ENCODE peak calls at places on chromosomes 1 and 21, in six cellular contexts. One of them, this sample, is unnamed.

GRCh38 chr1:225651376-225651871 is 1.5 kb downstream of the ENAH start:
- DNase-seq in cardiac fibroblast: peak
- DNase-seq in cardiac muscle cell: no peak
- DNase-seq in GM12865: no peak
- DNase-seq in tibial artery: no peak
- DNase-seq in Panc1: no peak
- DNase-seq in this sample: peak

GRCh38 chr1:232891116-232891515 is 59.3 kb upstream of the NTPCR start:
- DNase-seq in Panc1: no peak
- DNase-seq in GM12865: no peak
- DNase-seq in tibial artery: no peak
- DNase-seq in cardiac fibroblast: peak
- DNase-seq in cardiac muscle cell: no peak
- DNase-seq in this sample: peak

GRCh38 chr1:117967900-117968299 is 38.4 kb downstream of the WDR3 start:
- DNase-seq in GM12865: no peak
- DNase-seq in cardiac fibroblast: peak
- DNase-seq in Panc1: no peak
- DNase-seq in tibial artery: no peak
- DNase-seq in cardiac muscle cell: peak
- DNase-seq in this sample: peak

GRCh38 chr1:5390497-5390896 is 601.7 kb downstream of the NPHP4 start:
- DNase-seq in cardiac fibroblast: no peak
- DNase-seq in tibial artery: no peak
- DNase-seq in cardiac muscle cell: no peak
- DNase-seq in Panc1: no peak
- DNase-seq in GM12865: no peak
- DNase-seq in this sample: no peak

GRCh38 chr1:239456788-239457187 is 70.4 kb downstream of the CHRM3 start:
- DNase-seq in Panc1: no peak
- DNase-seq in GM12865: no peak
- DNase-seq in cardiac fibroblast: no peak
- DNase-seq in tibial artery: no peak
- DNase-seq in cardiac muscle cell: no peak
- DNase-seq in this sample: no peak

GRCh38 chr1:21268281-21269239 is 21.7 kb downstream of the ECE1 start:
- DNase-seq in tibial artery: no peak
- DNase-seq in GM12865: no peak
- DNase-seq in cardiac muscle cell: no peak
- DNase-seq in Panc1: no peak
- DNase-seq in cardiac fibroblast: no peak
- DNase-seq in this sample: no peak

GRCh38 chr1:26584022-26584485 is 54.5 kb downstream of the RPS6KA1 start:
- DNase-seq in cardiac fibroblast: peak
- DNase-seq in GM12865: peak
- DNase-seq in Panc1: no peak
- DNase-seq in cardiac muscle cell: no peak
- DNase-seq in tibial artery: no peak
- DNase-seq in this sample: no peak

GRCh38 chr1:43703836-43704235 is 3.5 kb upstream of the ST3GAL3 start:
- DNase-seq in GM12865: no peak
- DNase-seq in Panc1: no peak
- DNase-seq in tibial artery: no peak
- DNase-seq in cardiac fibroblast: peak
- DNase-seq in cardiac muscle cell: no peak
- DNase-seq in this sample: no peak

GRCh38 chr1:231970684-231971083 is 344.1 kb downstream of the DISC1 start:
- DNase-seq in GM12865: peak
- DNase-seq in cardiac muscle cell: no peak
- DNase-seq in cardiac fibroblast: no peak
- DNase-seq in tibial artery: peak
- DNase-seq in Panc1: no peak
- DNase-seq in this sample: no peak

GRCh38 chr1:207218512-207219352 is 102.7 kb upstream of the CD55 start:
- DNase-seq in tibial artery: peak
- DNase-seq in Panc1: no peak
- DNase-seq in cardiac muscle cell: no peak
- DNase-seq in cardiac fibroblast: no peak
- DNase-seq in GM12865: no peak
- DNase-seq in this sample: no peak

GRCh38 chr1:101235696-101236545 is 898 bp upstream of the S1PR1 start:
- DNase-seq in cardiac muscle cell: peak
- DNase-seq in tibial artery: peak
- DNase-seq in Panc1: no peak
- DNase-seq in cardiac fibroblast: peak
- DNase-seq in GM12865: peak
- DNase-seq in this sample: peak

GRCh38 chr1:98422821-98423220 is 238.7 kb upstream of the SNX7 start:
- DNase-seq in tibial artery: no peak
- DNase-seq in GM12865: no peak
- DNase-seq in Panc1: no peak
- DNase-seq in cardiac muscle cell: no peak
- DNase-seq in cardiac fibroblast: no peak
- DNase-seq in this sample: no peak

GRCh38 chr1:28249013-28249870 is 10.1 kb upstream of the SESN2 start:
- DNase-seq in tibial artery: peak
- DNase-seq in Panc1: no peak
- DNase-seq in cardiac muscle cell: no peak
- DNase-seq in GM12865: peak
- DNase-seq in cardiac fibroblast: peak
- DNase-seq in this sample: peak

GRCh38 chr1:32695098-32695904 is 7.3 kb downstream of the SYNC start:
- DNase-seq in GM12865: peak
- DNase-seq in cardiac muscle cell: no peak
- DNase-seq in Panc1: no peak
- DNase-seq in cardiac fibroblast: peak
- DNase-seq in tibial artery: peak
- DNase-seq in this sample: peak

GRCh38 chr21:44927587-44928461 is 7.1 kb upstream of the ITGB2 start:
- DNase-seq in GM12865: peak
- DNase-seq in tibial artery: no peak
- DNase-seq in cardiac fibroblast: peak
- DNase-seq in cardiac muscle cell: no peak
- DNase-seq in Panc1: no peak
- DNase-seq in this sample: peak

GRCh38 chr1:171590022-171590421 is 32.0 kb upstream of the MYOCOS start:
- DNase-seq in cardiac muscle cell: no peak
- DNase-seq in Panc1: no peak
- DNase-seq in cardiac fibroblast: peak
- DNase-seq in GM12865: no peak
- DNase-seq in tibial artery: no peak
- DNase-seq in this sample: peak

GRCh38 chr1:179820216-179820970 is 57.2 kb downstream of the TOR1AIP2 start:
- DNase-seq in tibial artery: no peak
- DNase-seq in cardiac muscle cell: no peak
- DNase-seq in cardiac fibroblast: no peak
- DNase-seq in Panc1: no peak
- DNase-seq in GM12865: no peak
- DNase-seq in this sample: no peak

GRCh38 chr1:57951390-57951789 is 527.5 kb upstream of the DAB1 start:
- DNase-seq in cardiac muscle cell: no peak
- DNase-seq in tibial artery: no peak
- DNase-seq in GM12865: no peak
- DNase-seq in Panc1: no peak
- DNase-seq in cardiac fibroblast: no peak
- DNase-seq in this sample: no peak

GRCh38 chr1:39508857-39509305 is 17.4 kb downstream of the BMP8A start:
- DNase-seq in tibial artery: no peak
- DNase-seq in cardiac muscle cell: no peak
- DNase-seq in GM12865: no peak
- DNase-seq in Panc1: no peak
- DNase-seq in cardiac fibroblast: peak
- DNase-seq in this sample: peak

GRCh38 chr1:240314845-240315746 is 223.4 kb downstream of the FMN2 start:
- DNase-seq in cardiac fibroblast: no peak
- DNase-seq in tibial artery: no peak
- DNase-seq in GM12865: no peak
- DNase-seq in cardiac muscle cell: no peak
- DNase-seq in Panc1: no peak
- DNase-seq in this sample: peak

GRCh38 chr1:86156571-86157455 is at the start of gene COL24A1:
- DNase-seq in tibial artery: peak
- DNase-seq in GM12865: peak
- DNase-seq in Panc1: no peak
- DNase-seq in cardiac muscle cell: peak
- DNase-seq in cardiac fibroblast: peak
- DNase-seq in this sample: peak

GRCh38 chr1:11059166-11059989 is 440 bp downstream of the SRM start:
- DNase-seq in cardiac fibroblast: no peak
- DNase-seq in Panc1: no peak
- DNase-seq in cardiac muscle cell: no peak
- DNase-seq in GM12865: peak
- DNase-seq in tibial artery: no peak
- DNase-seq in this sample: peak

GRCh38 chr1:199685369-199685768 is 342.1 kb upstream of the NR5A2 start:
- DNase-seq in cardiac fibroblast: peak
- DNase-seq in GM12865: no peak
- DNase-seq in cardiac muscle cell: no peak
- DNase-seq in tibial artery: no peak
- DNase-seq in Panc1: peak
- DNase-seq in this sample: peak

GRCh38 chr1:110544753-110545152 is 25.8 kb upstream of the KCNA10 start:
- DNase-seq in cardiac fibroblast: no peak
- DNase-seq in cardiac muscle cell: no peak
- DNase-seq in tibial artery: no peak
- DNase-seq in GM12865: no peak
- DNase-seq in Panc1: no peak
- DNase-seq in this sample: no peak

GRCh38 chr1:113479713-113480676 is 89.7 kb downstream of the MAGI3 start:
- DNase-seq in tibial artery: no peak
- DNase-seq in GM12865: no peak
- DNase-seq in Panc1: no peak
- DNase-seq in cardiac muscle cell: no peak
- DNase-seq in cardiac fibroblast: peak
- DNase-seq in this sample: no peak

GRCh38 chr1:101453844-101454243 is 217.0 kb downstream of the S1PR1 start:
- DNase-seq in Panc1: no peak
- DNase-seq in cardiac muscle cell: no peak
- DNase-seq in cardiac fibroblast: no peak
- DNase-seq in GM12865: peak
- DNase-seq in tibial artery: no peak
- DNase-seq in this sample: no peak

GRCh38 chr1:220775238-220775853 is 11.4 kb upstream of the MTARC1 start:
- DNase-seq in cardiac muscle cell: peak
- DNase-seq in Panc1: no peak
- DNase-seq in tibial artery: no peak
- DNase-seq in cardiac fibroblast: peak
- DNase-seq in GM12865: peak
- DNase-seq in this sample: peak

GRCh38 chr1:18535391-18536210 is 54.9 kb downstream of the KLHDC7A start:
- DNase-seq in cardiac fibroblast: no peak
- DNase-seq in GM12865: no peak
- DNase-seq in cardiac muscle cell: no peak
- DNase-seq in Panc1: no peak
- DNase-seq in tibial artery: no peak
- DNase-seq in this sample: no peak

GRCh38 chr1:112852276-112852675 is 103.7 kb downstream of the SLC16A1 start:
- DNase-seq in cardiac muscle cell: no peak
- DNase-seq in GM12865: no peak
- DNase-seq in tibial artery: no peak
- DNase-seq in cardiac fibroblast: no peak
- DNase-seq in Panc1: no peak
- DNase-seq in this sample: no peak

DNA sequence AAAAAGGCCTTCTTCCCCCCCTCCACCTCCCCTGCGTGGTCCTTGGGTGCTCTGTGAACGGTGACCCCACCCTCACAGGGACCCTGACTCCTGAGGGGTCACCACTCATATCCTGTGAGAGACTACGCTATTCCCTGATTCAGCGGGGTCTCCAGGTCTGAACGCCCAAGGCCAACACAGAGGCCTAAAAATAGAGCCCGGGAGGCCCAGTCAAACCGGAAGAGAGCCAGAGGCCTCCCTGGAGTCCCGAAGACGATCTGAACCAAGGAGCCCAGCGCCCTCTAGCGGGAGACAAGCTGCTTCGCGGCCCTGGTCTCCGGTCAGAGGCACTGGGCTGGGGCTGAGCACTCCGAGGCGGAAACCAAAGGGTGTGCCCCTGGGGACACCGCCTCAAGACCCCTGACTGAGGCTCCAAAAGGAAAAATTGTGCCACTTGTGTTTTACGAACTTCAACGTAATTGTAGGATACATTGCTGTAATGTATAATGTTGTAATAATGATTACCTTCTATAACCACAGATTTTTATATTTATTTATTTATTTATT is 42.4 kb upstream of the PSEN2 start:
- DNase-seq in tibial artery: peak
- DNase-seq in Panc1: peak
- DNase-seq in cardiac muscle cell: peak
- DNase-seq in cardiac fibroblast: peak
- DNase-seq in GM12865: peak
- DNase-seq in this sample: peak
- H3K4me3 ChIP-seq in tibial artery: peak
- H3K4me3 ChIP-seq in Panc1: peak
- H3K4me3 ChIP-seq in cardiac muscle cell: no peak
- H3K4me3 ChIP-seq in cardiac fibroblast: no peak
- H3K4me3 ChIP-seq in GM12865: peak
- H3K4me3 ChIP-seq in this sample: no peak

GRCh38 chr1:25566730-25567341 is 23.4 kb downstream of the LDLRAP1 start:
- DNase-seq in cardiac fibroblast: peak
- DNase-seq in GM12865: no peak
- DNase-seq in tibial artery: peak
- DNase-seq in cardiac muscle cell: peak
- DNase-seq in Panc1: no peak
- DNase-seq in this sample: peak
- TF ChIP-seq CTCF in cardiac fibroblast: no peak
- TF ChIP-seq CTCF in GM12865: no peak
- TF ChIP-seq CTCF in tibial artery: no peak
- TF ChIP-seq CTCF in cardiac muscle cell: no peak
- TF ChIP-seq CTCF in Panc1: no peak
- TF ChIP-seq CTCF in this sample: peak

GRCh38 chr1:201022824-201023516 is 544 bp downstream of the KIF21B start:
- DNase-seq in cardiac fibroblast: no peak
- DNase-seq in GM12865: peak
- DNase-seq in Panc1: no peak
- DNase-seq in cardiac muscle cell: no peak
- DNase-seq in tibial artery: no peak
- DNase-seq in this sample: no peak
- H3K4me3 ChIP-seq in cardiac fibroblast: peak
- H3K4me3 ChIP-seq in GM12865: peak
- H3K4me3 ChIP-seq in Panc1: no peak
- H3K4me3 ChIP-seq in cardiac muscle cell: peak
- H3K4me3 ChIP-seq in tibial artery: peak
- H3K4me3 ChIP-seq in this sample: peak

DNA sequence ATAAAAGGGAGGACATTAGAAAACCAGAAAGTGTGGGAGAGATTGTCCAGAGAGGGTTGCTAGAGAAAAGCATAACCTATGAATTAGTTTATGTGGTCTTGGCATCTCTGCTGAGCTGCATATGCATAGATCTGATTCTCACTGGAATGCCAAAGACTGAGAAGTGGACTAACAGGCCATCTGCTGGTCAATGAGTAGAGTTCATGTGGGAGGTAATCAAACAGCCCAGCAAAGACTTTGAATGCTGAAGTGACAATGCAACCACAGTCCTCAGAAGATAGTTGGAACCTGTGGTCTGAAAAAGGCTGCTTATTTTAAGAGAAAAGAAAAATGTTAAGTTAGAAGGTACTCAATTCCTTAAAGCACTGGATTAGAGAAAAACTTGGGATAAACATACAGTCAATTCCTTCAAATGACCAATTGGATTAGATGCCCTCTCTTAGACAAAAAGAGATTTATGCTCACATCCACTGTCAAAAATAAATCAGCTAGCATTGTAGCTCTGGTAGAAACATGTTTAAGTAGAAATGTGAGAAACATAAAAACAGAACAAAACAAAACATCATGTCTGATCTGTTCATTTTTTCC is 382.8 kb downstream of the AMY1C start:
- DNase-seq in tibial artery: no peak
- DNase-seq in Panc1: peak
- DNase-seq in cardiac fibroblast: peak
- DNase-seq in GM12865: peak
- DNase-seq in cardiac muscle cell: peak
- DNase-seq in this sample: no peak
- TF ChIP-seq CTCF in tibial artery: no peak
- TF ChIP-seq CTCF in Panc1: peak
- TF ChIP-seq CTCF in cardiac fibroblast: no peak
- TF ChIP-seq CTCF in GM12865: peak
- TF ChIP-seq CTCF in cardiac muscle cell: no peak
- TF ChIP-seq CTCF in this sample: peak